ENCODE peak calls at places on chromosome 12, in four cellular contexts. E, H, V and B are unnamed samples.

GRCh38 chr12:6685814-6686213 is 3.4 kb downstream of the ZNF384 start:
- DNase-seq in E (no peak), H (no peak), V (no peak), B (no peak)

GRCh38 chr12:63916561-63917476 is 72.3 kb downstream of the SRGAP1 start:
- DNase-seq in E (no peak), H (no peak), V (no peak), B (no peak)

GRCh38 chr12:123744836-123745235 is 17.3 kb upstream of the DNAH10 start:
- DNase-seq in E (no peak), H (no peak), V (no peak), B (no peak)

GRCh38 chr12:72075401-72075800 is 136.8 kb downstream of the TPH2 start:
- DNase-seq in E (no peak), H (no peak), V (no peak), B (no peak)

GRCh38 chr12:85016423-85016822 is 19.7 kb downstream of the TSPAN19 start:
- DNase-seq in E (no peak), H (peak), V (peak), B (peak)

GRCh38 chr12:69007166-69007857 is 74.3 kb upstream of the CPM start:
- DNase-seq in E (no peak), H (peak), V (no peak), B (peak)

GRCh38 chr12:91893476-91893875 is 252.2 kb downstream of the BTG1 start:
- DNase-seq in E (no peak), H (no peak), V (no peak), B (no peak)

GRCh38 chr12:48882325-48882687 is 16.6 kb upstream of the RND1 start:
- DNase-seq in E (no peak), H (no peak), V (no peak), B (no peak)

GRCh38 chr12:113788020-113788856 is 177.9 kb downstream of the RBM19 start:
- DNase-seq in E (no peak), H (peak), V (no peak), B (peak)

GRCh38 chr12:93699271-93700141 is 22.3 kb downstream of the CRADD start:
- DNase-seq in E (no peak), H (no peak), V (no peak), B (no peak)

GRCh38 chr12:38053655-38054464 is 262.7 kb upstream of the ALG10B start:
- DNase-seq in E (no peak), H (no peak), V (no peak), B (no peak)

GRCh38 chr12:7934153-7934552 is 1.8 kb downstream of the SLC2A3 start:
- DNase-seq in E (no peak), H (no peak), V (no peak), B (no peak)

GRCh38 chr12:32894566-32894965 is 2.0 kb downstream of the PKP2 start:
- DNase-seq in E (no peak), H (no peak), V (no peak), B (no peak)

GRCh38 chr12:27616356-27617150 is 79.7 kb upstream of the REP15 start:
- DNase-seq in E (no peak), H (no peak), V (no peak), B (no peak)